ENCODE peak calls at places on chromosomes 7 and 10, in nine cellular contexts. O is thyroid gland, X is fibroblast of the aortic adventitia, N is WERI-Rb-1, G is transverse colon, P is lower leg skin, K is HCT116, R is mucosa of descending colon, M is dorsolateral prefrontal cortex. D is an unnamed sample.

GRCh38 chr7:32477649-32477980 is 12.6 kb downstream of the LSM5 start:
- DNase-seq in O (no peak), M (no peak), X (peak), N (no peak), P (no peak), G (no peak), R (no peak), K (no peak), D (no peak)

GRCh38 chr10:633279-634245 is 55.9 kb downstream of the DIP2C start:
- DNase-seq in X (no peak), R (peak), O (peak), K (no peak), G (no peak), M (no peak), N (no peak), P (no peak), D (no peak)

GRCh38 chr7:121329460-121330052 is 756 bp downstream of the WNT16 start:
- DNase-seq in R (peak), P (peak), X (no peak), G (peak), N (peak), K (no peak), O (peak), M (no peak), D (no peak)

GRCh38 chr7:36535866-36536664 is 146.4 kb downstream of the ANLN start:
- DNase-seq in N (no peak), K (no peak), M (no peak), X (no peak), G (no peak), O (no peak), P (no peak), R (no peak), D (no peak)

GRCh38 chr10:128059266-128059850 is 66.9 kb downstream of the MKI67 start:
- DNase-seq in M (no peak), R (no peak), P (no peak), G (no peak), O (no peak), N (no peak), K (no peak), X (no peak), D (no peak)

GRCh38 chr10:94677691-94678090 is 5.8 kb upstream of the CYP2C18 start:
- DNase-seq in O (no peak), X (no peak), R (no peak), N (no peak), K (peak), G (peak), M (no peak), P (no peak), D (no peak)

GRCh38 chr10:7039859-7040258 is 371.0 kb downstream of the SFMBT2 start:
- DNase-seq in N (no peak), R (no peak), G (no peak), K (no peak), M (no peak), P (no peak), X (no peak), O (no peak), D (no peak)

GRCh38 chr10:35585356-35585755 is 19.8 kb upstream of the GJD4 start:
- DNase-seq in K (no peak), N (no peak), M (no peak), R (no peak), G (no peak), P (no peak), X (no peak), O (no peak), D (no peak)

GRCh38 chr7:16634292-16634738 is 11.2 kb downstream of the ANKMY2 start:
- DNase-seq in P (peak), G (peak), N (no peak), X (peak), K (no peak), O (no peak), M (no peak), R (no peak), D (no peak)

GRCh38 chr10:88194041-88194887 is 330.8 kb downstream of the PTEN start:
- DNase-seq in N (no peak), M (no peak), O (no peak), X (peak), K (peak), G (no peak), R (no peak), P (peak), D (no peak)

GRCh38 chr10:19077276-19077675 is 28.7 kb downstream of the MALRD1 start:
- DNase-seq in M (no peak), N (no peak), X (no peak), K (no peak), O (no peak), P (no peak), G (no peak), R (no peak), D (no peak)

GRCh38 chr10:52004342-52004949 is 305.1 kb upstream of the CSTF2T start:
- DNase-seq in R (no peak), G (no peak), O (no peak), N (no peak), M (no peak), K (peak), P (no peak), X (peak), D (peak)

GRCh38 chr10:12650122-12650521 is 300.8 kb downstream of the CAMK1D start:
- DNase-seq in O (no peak), M (no peak), K (no peak), X (no peak), R (no peak), N (no peak), G (no peak), P (no peak), D (no peak)

GRCh38 chr7:10924370-10924769 is 49.3 kb upstream of the PHF14 start:
- DNase-seq in M (no peak), G (no peak), K (no peak), N (no peak), O (no peak), R (no peak), X (no peak), P (no peak), D (no peak)

GRCh38 chr10:104318810-104319684 is 19.2 kb downstream of the ITPRIP start:
- DNase-seq in N (no peak), K (no peak), G (no peak), O (peak), P (peak), X (no peak), R (no peak), M (no peak), D (no peak)

GRCh38 chr10:94192333-94192732 is 170.4 kb downstream of the NOC3L start:
- DNase-seq in P (no peak), R (no peak), O (no peak), X (no peak), K (no peak), M (no peak), N (no peak), G (no peak), D (no peak)

GRCh38 chr7:40331915-40332314 is 197.1 kb downstream of the SUGCT start:
- DNase-seq in K (no peak), N (no peak), X (peak), P (no peak), G (no peak), M (no peak), O (no peak), R (no peak), D (no peak)

GRCh38 chr10:28442375-28442774 is 90.5 kb upstream of the WAC start:
- DNase-seq in R (no peak), X (no peak), K (no peak), G (no peak), P (no peak), M (no peak), N (no peak), O (no peak), D (no peak)

GRCh38 chr7:128037081-128037480 is 5.8 kb upstream of the LRRC4 start:
- DNase-seq in P (no peak), K (no peak), X (no peak), N (peak), M (no peak), R (no peak), G (no peak), O (no peak), D (no peak)

GRCh38 chr7:128036226-128036940 is 5.1 kb upstream of the LRRC4 start:
- DNase-seq in G (no peak), R (no peak), P (no peak), X (no peak), O (no peak), K (no peak), N (no peak), M (no peak), D (no peak)

GRCh38 chr7:128034830-128035229 is 3.6 kb upstream of the LRRC4 start:
- DNase-seq in K (no peak), M (no peak), X (no peak), R (no peak), O (no peak), G (no peak), N (no peak), P (no peak), D (no peak)

GRCh38 chr7:128037880-128038619 is 6.8 kb upstream of the LRRC4 start:
- DNase-seq in G (no peak), P (no peak), N (no peak), K (no peak), O (no peak), M (no peak), X (no peak), R (no peak), D (no peak)

GRCh38 chr7:128035712-128036111 is 4.5 kb upstream of the LRRC4 start:
- DNase-seq in O (no peak), M (no peak), G (no peak), N (peak), R (no peak), X (peak), P (no peak), K (no peak), D (no peak)
- H3K4me3 ChIP-seq in O (no peak), M (no peak), G (no peak), N (no peak), R (no peak), X (no peak), P (no peak), K (no peak), D (no peak)

GRCh38 chr7:137342340-137342739 is 1.2 kb downstream of the PTN start:
- DNase-seq in R (no peak), G (no peak), P (no peak), M (no peak), K (no peak), X (peak), N (no peak), O (no peak), D (no peak)

GRCh38 chr7:137342751-137343482 is 616 bp downstream of the PTN start:
- DNase-seq in P (no peak), X (no peak), G (no peak), N (no peak), R (no peak), O (peak), K (no peak), M (no peak), D (no peak)

GRCh38 chr7:137335814-137336213 is 7.7 kb downstream of the PTN start:
- DNase-seq in X (no peak), G (no peak), N (no peak), P (no peak), R (no peak), M (no peak), O (no peak), K (no peak), D (peak)

GRCh38 chr7:137343483-137343841 is at the start of gene PTN:
- DNase-seq in X (peak), G (peak), R (no peak), P (no peak), K (no peak), O (peak), M (peak), N (peak), D (no peak)

DNA sequence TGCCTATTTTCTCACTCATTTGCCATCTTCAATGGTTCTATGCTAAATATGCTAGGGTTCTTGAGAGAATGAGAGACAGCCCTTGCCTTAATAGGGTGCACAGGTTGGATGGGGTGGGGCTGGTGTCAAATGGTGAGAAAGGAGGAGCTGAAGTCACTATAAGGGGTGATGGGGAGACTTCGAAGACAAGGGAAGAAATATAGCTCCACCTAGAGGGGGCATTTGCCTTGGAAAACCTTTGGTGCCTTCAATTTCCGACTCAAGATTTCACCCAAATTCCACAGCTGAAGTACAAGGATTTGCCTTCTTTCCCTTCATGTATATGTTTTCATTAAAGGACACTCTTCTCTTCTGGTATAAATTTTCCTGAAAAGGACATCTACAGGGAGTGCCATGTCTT is 5.6 kb downstream of the PTN start:
- DNase-seq in P (no peak), G (no peak), M (no peak), N (no peak), K (no peak), O (no peak), R (no peak), X (no peak), D (no peak)
- TF ChIP-seq CTCF in P (no peak), G (no peak), M (peak), N (peak), K (no peak), O (no peak), R (no peak), X (no peak), D (peak)

DNA sequence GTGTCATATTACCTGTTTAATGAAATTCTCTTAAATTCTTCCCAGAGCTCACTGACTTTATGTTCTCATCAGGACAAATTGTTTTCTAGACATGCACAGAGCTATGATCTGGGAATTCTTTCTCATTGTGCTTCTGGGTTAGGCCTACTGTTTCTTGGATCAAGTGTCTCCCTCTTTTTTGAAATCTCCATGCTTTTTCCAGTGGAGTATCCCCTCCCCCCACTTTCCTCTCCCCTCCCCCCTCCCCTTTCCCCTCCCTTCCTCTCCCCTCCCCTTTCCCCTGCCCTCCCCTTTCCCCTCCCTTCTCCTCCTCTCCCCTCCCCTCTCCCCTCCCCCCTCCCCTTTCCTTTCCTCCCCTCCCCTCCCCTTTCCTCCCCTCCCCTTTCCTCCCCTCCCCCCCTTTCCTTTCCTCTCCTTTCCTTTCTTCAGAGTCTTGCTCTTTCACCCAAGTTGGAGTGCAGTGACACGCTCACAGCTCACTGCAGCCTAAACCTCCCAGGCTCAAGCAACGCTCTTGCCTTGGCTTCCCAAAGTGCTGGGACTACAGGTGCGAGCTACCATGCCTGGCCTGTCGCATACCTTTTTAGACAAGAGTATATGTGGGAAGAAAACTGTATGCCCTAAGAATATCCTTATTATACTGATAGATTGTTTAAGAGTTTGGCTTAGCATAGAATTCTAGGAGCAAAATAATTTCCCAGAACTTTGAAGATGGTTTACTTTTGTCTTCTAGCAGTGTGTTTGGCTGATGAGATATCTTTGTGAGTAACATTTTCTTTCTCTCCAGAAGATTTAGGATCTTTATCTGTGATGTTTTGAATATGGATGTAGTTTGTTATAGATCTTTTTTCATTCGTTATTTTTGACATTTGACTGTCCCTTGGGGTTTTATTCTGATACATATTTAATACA is 2.5 kb downstream of the DYNC2I1 start:
- DNase-seq in K (peak), G (no peak), R (no peak), O (no peak), M (no peak), X (no peak), P (no peak), N (no peak), D (no peak)
- H3K4me3 ChIP-seq in K (no peak), G (no peak), R (no peak), O (no peak), M (no peak), X (no peak), P (no peak), N (no peak), D (peak)

GRCh38 chr10:132802694-132803320 is 16.9 kb upstream of the NKX6-2 start:
- DNase-seq in K (peak), M (no peak), X (no peak), R (no peak), N (peak), G (no peak), P (no peak), O (no peak), D (no peak)
- TF ChIP-seq CTCF in K (peak), M (no peak), X (no peak), R (no peak), N (peak), G (no peak), P (no peak), O (no peak), D (no peak)

GRCh38 chr10:49691588-49691987 is 12.1 kb downstream of the C10orf53 start:
- DNase-seq in O (no peak), K (no peak), N (no peak), P (no peak), M (no peak), G (no peak), R (no peak), X (no peak), D (no peak)

GRCh38 chr10:49688920-49689319 is 9.5 kb downstream of the C10orf53 start:
- DNase-seq in M (no peak), G (no peak), X (no peak), N (no peak), K (no peak), R (no peak), O (no peak), P (no peak), D (no peak)

GRCh38 chr10:49694466-49694865 is 15.0 kb downstream of the C10orf53 start:
- DNase-seq in R (no peak), N (no peak), X (no peak), O (no peak), M (no peak), K (no peak), P (no peak), G (no peak), D (no peak)

GRCh38 chr10:49689882-49690510 is 10.5 kb downstream of the C10orf53 start:
- DNase-seq in N (no peak), R (no peak), K (no peak), G (no peak), M (no peak), O (no peak), X (no peak), P (no peak), D (no peak)

DNA sequence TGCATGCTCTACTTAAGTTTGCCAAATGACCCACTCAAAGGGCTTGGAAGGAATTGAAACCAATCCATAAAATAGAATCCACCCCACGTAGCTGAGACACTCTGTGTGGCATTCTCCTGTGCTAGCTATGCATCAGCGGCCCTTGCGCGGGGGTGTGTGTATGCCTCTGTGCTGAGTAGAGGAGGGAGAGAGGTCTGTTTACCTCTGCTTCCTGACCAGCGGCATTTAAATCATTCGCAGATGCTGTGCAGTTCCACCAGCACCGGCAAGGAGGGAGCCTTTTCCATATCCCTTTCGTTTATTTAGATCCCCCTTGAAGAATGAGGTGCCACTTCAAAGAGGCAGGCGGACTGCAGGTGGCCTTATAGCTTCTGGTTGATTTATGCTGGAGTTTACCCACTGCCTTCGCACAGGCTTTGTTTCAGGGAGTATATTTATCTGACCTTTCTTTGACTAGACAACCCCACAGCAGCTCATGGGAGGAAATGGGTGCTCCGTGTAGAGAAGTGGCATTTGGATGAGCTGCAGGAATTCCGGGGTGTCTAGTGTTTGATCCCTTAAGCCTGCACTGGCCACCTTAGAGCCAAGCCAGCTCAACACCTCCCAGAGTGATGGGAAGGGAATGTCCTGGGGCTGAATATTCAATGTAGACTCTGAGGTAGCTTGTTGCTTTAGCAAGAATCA is 11.4 kb downstream of the C10orf53 start:
- DNase-seq in P (no peak), O (no peak), M (no peak), K (no peak), N (no peak), G (no peak), X (no peak), R (no peak), D (no peak)
- H3K4me3 ChIP-seq in P (no peak), O (no peak), M (no peak), K (no peak), N (no peak), G (no peak), X (no peak), R (no peak), D (no peak)

GRCh38 chr10:46995234-46995633 is 84.0 kb downstream of the PTPN20 start:
- DNase-seq in P (no peak), N (peak), K (no peak), O (no peak), G (no peak), X (peak), M (no peak), R (no peak), D (no peak)
- TF ChIP-seq CTCF in P (no peak), N (peak), K (no peak), O (no peak), G (no peak), X (peak), M (no peak), R (no peak), D (no peak)

DNA sequence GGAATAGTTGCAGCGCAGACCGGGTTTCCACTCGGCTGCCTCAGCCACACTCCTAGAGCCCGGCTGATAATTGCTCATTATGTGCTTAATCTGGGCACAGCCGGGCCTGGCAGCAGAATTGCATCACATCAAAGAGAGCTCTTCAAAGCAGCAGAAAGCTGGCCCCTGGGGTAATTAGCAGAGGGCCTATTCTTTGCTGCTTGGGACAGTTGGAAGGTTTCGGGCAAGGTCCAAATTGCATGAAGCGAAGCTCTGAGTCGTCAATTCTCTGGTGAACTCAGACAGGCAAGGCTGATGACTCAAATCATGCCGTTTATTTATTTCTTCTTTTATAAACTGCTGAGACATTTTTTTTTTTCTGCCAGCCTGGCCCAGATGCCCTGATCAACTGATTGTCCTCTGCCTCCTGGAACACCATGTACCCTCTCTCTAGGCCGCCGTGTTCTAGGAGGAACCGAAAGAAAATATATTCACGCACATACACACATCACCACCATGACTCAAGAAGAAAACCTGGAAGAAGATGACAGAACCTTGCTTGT is 242.2 kb downstream of the RAB11FIP2 start:
- DNase-seq in P (peak), R (no peak), X (no peak), N (no peak), K (no peak), G (no peak), M (peak), O (peak), D (peak)
- H3K4me3 ChIP-seq in P (no peak), R (no peak), X (no peak), N (no peak), K (no peak), G (no peak), M (peak), O (no peak), D (peak)